ENCODE peak calls at places on chromosomes 1 and 21, in four cellular contexts. Q is K562, L is HepG2, V is GM12878. B is an unnamed sample.

GRCh38 chr1:74689800-74690696 is 16.5 kb upstream of the ERICH3 start:
- DNase-seq in Q (peak; percentile 75), L (peak; percentile 53), V (no peak), B (peak; percentile 51)

GRCh38 chr1:207861442-207862177 is 49.3 kb downstream of the CD34 start:
- DNase-seq in L (no peak), Q (no peak), V (peak; percentile 44), B (no peak)

GRCh38 chr1:160432371-160432786 is 32.0 kb downstream of the VANGL2 start:
- DNase-seq in V (peak; percentile 92), Q (no peak), L (no peak), B (no peak)

GRCh38 chr1:1543706-1544099 is 3.3 kb upstream of the TMEM240 start:
- DNase-seq in L (no peak), Q (no peak), V (no peak), B (no peak)

GRCh38 chr1:205423814-205424399 is 2.1 kb upstream of the LEMD1 start:
- DNase-seq in L (no peak), V (no peak), Q (no peak), B (no peak)

GRCh38 chr1:41614818-41615217 is 130.3 kb upstream of the EDN2 start:
- DNase-seq in L (no peak), Q (no peak), V (no peak), B (no peak)

GRCh38 chr1:174232761-174233160 is 73.4 kb downstream of the RABGAP1L start:
- DNase-seq in Q (peak; percentile 18), L (no peak), V (no peak), B (no peak)

GRCh38 chr1:96969656-96970163 is 248.1 kb downstream of the PTBP2 start:
- DNase-seq in L (no peak), Q (no peak), V (no peak), B (no peak)

GRCh38 chr1:2088434-2088833 is 38.2 kb downstream of the PRKCZ start:
- DNase-seq in Q (peak; percentile 38), L (no peak), V (no peak), B (no peak)

GRCh38 chr1:40059292-40059959 is 18.9 kb downstream of the CAP1 start:
- DNase-seq in V (no peak), Q (peak; percentile 65), L (peak; percentile 43), B (peak; percentile 53)

GRCh38 chr21:14401217-14401616 is 18.3 kb upstream of the HSPA13 start:
- DNase-seq in Q (peak; percentile 17), L (no peak), V (no peak), B (no peak)

GRCh38 chr1:9910425-9911178 is 533 bp upstream of the CTNNBIP1 start:
- DNase-seq in Q (peak; percentile 100), L (peak; percentile 96), V (peak; percentile 93), B (peak; percentile 100)

GRCh38 chr1:71303617-71304041 is 222.8 kb upstream of the ZRANB2 start:
- DNase-seq in Q (no peak), L (no peak), V (no peak), B (no peak)

GRCh38 chr1:209829716-209830115 is 1.9 kb downstream of the UTP25 start:
- DNase-seq in L (no peak), V (no peak), Q (no peak), B (no peak)

GRCh38 chr1:208036177-208036808 is 125.4 kb upstream of the CD34 start:
- DNase-seq in V (no peak), L (peak; percentile 30), Q (peak; percentile 66), B (peak; percentile 29)

GRCh38 chr1:178407662-178408061 is 89.1 kb downstream of the CLEC20A start:
- DNase-seq in Q (no peak), L (no peak), V (no peak), B (no peak)

GRCh38 chr21:37045139-37045538 is 27.7 kb downstream of the PIGP start:
- DNase-seq in Q (no peak), L (no peak), V (no peak), B (no peak)

GRCh38 chr1:68442822-68443556 is 6.8 kb downstream of the RPE65 start:
- DNase-seq in V (no peak), L (peak; percentile 21), Q (peak; percentile 35), B (peak; percentile 48)

GRCh38 chr1:34163792-34164509 is 1.1 kb downstream of the CSMD2 start:
- DNase-seq in L (no peak), V (no peak), Q (no peak), B (peak; percentile 55)

GRCh38 chr1:240100351-240100750 is 8.7 kb downstream of the FMN2 start:
- DNase-seq in L (no peak), Q (no peak), V (no peak), B (no peak)

GRCh38 chr21:44372616-44373015 is 19.2 kb downstream of the TRPM2 start:
- DNase-seq in L (no peak), V (no peak), Q (no peak), B (no peak)

GRCh38 chr21:29299906-29300546 is 1.3 kb downstream of the BACH1 start:
- DNase-seq in V (peak; percentile 68), L (peak; percentile 87), Q (peak; percentile 93), B (no peak)

GRCh38 chr1:228283476-228284147 is 75.8 kb downstream of the OBSCN start:
- DNase-seq in Q (no peak), V (no peak), L (no peak), B (no peak)

GRCh38 chr1:209678981-209679539 is 3.8 kb downstream of the G0S2 start:
- DNase-seq in L (no peak), Q (no peak), V (no peak), B (no peak)

GRCh38 chr21:35833991-35834390 is 226.3 kb downstream of the SETD4 start:
- DNase-seq in Q (no peak), V (no peak), L (no peak), B (no peak)

GRCh38 chr1:46969014-46969619 is 27.8 kb upstream of the CYP4A11 start:
- DNase-seq in V (no peak), Q (no peak), L (no peak), B (no peak)

GRCh38 chr1:201436461-201436860 is 14.9 kb upstream of the TNNI1 start:
- DNase-seq in Q (peak; percentile 60), L (peak; percentile 36), V (no peak), B (peak; percentile 72)

GRCh38 chr21:35179990-35180557 is 131.0 kb upstream of the RUNX1 start:
- DNase-seq in Q (no peak), V (no peak), L (no peak), B (no peak)

GRCh38 chr1:150876111-150876434 is 326 bp downstream of the ARNT start:
- DNase-seq in V (no peak), Q (peak; percentile 78), L (peak; percentile 63), B (no peak)

GRCh38 chr1:20590313-20590777 is 1.4 kb downstream of the CDA start:
- DNase-seq in L (peak; percentile 55), V (no peak), Q (no peak), B (no peak)

GRCh38 chr1:45769261-45769932 is 18.9 kb upstream of the IPP start:
- DNase-seq in L (no peak), Q (peak; percentile 68), V (no peak), B (no peak)

DNA sequence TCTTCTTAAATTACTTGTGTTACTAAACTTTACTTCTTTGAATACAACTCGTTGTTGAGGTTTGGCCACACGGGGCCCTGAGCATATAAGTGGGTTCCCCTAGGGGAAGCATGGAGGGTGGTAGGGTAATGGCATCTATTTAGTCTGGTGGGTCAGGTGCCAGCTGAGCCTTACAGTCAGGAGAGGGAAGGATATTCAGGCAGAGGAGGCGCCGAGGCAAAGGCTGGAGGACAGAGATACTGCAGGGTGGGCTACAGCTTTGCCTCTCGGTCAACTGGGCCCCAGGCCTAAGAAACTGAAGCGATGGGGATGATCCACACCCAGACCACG is 409 bp upstream of the NECAP2 start:
- DNase-seq in Q (no peak), L (peak; percentile 33), V (no peak), B (no peak)
- TF ChIP-seq CREM in Q (no peak), L (no peak), V (no peak), B (no peak)

DNA sequence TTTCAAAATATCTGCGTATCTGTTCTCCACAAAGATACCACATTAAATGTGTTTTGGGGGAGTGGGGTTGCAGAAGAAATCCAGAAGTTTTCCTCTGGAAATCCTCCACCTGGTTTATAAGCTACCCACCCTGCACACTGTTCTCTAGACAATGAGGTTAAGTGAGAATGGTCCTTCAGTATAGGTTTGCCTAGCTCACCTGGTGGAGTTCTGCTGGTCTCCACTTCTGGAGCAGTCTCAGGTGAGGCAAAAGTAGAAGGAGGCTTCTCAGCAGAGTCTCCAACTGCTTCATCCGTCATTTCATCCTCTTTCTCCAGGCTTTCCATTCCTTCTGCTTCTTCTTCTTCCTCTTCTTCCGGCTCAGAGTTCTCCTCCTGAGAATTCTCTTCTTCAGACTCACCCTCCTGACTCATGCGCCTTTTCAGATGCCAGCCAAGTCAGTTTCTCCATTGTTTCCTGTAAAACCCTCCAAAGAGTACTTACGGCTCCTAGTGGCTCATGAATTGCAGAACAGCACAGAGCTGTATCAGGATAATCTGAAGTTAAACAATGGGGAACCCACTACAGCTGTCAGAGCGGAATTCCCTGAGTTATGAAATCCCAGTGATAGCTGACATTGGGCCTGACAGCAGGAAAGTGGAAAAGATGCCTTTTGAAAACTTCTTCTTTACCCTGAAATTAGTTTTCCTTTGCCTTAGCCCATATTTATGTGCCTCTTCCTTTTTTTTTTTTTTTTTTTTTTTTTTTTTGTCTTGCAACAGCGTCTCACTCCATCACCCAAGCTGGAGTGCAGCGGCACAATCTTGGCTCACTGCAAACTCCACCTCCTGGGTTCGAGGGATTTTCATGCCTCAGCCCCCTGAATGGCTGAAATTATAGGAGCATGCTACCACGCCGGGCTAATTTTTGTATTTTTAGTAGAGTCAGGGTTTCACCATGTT is 38.5 kb downstream of the MSTO1 start:
- DNase-seq in V (no peak), Q (peak; percentile 52), L (peak; percentile 83), B (no peak)
- TF ChIP-seq CREM in V (no peak), Q (no peak), L (no peak), B (no peak)

DNA sequence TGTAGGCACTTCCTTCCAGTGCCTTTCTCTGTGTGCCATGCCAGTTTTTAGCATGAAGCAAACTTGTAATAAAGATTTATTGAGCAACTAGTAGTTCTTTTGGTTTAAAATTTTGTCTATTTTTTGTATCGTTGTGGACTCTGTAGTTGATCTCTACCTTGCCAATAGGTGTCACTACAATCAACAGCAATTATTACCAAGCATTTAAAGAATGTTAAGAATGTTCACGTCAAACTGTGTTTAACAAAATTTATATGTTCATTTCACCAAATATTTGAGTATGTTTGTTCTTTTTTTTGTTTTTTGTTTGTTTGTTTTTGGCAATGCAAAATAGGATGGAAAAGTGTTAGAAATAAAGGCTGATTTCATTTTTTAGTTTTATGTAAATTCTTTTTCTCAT is 208.1 kb downstream of the PATJ start:
- DNase-seq in V (no peak), L (peak; percentile 28), Q (no peak), B (no peak)
- TF ChIP-seq CREM in V (no peak), L (no peak), Q (no peak), B (no peak)

GRCh38 chr1:199959775-199960110 is 67.8 kb upstream of the NR5A2 start:
- DNase-seq in Q (no peak), L (no peak), V (no peak), B (no peak)

GRCh38 chr1:199955235-199955634 is 72.3 kb upstream of the NR5A2 start:
- DNase-seq in V (no peak), L (no peak), Q (no peak), B (no peak)

GRCh38 chr1:199956005-199956404 is 71.5 kb upstream of the NR5A2 start:
- DNase-seq in Q (no peak), V (no peak), L (no peak), B (no peak)

GRCh38 chr1:199959033-199959774 is 68.3 kb upstream of the NR5A2 start:
- DNase-seq in V (no peak), Q (peak; percentile 60), L (no peak), B (no peak)

DNA sequence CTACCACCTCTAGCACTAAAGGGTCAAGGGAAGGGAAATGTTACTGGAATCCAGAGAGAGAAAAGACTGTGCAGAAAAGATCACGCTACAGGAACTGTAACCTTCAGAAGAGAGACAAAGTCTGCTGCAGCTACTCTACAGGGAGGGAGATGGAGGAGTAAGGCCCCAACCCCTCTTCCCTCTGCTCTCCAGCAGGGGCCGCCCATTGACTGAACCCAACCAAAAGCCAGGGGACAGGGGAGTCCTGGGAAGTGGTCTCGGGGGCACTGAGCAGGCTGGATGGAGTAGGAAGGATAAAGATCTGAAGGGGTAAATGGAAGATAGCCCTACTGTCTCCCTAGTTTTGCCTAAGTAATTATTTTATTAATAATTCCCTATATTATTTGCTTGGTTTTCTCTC is 72.8 kb upstream of the NR5A2 start:
- DNase-seq in Q (peak; percentile 33), V (no peak), L (peak; percentile 10), B (peak; percentile 83)
- TF ChIP-seq CREM in Q (no peak), V (no peak), L (no peak), B (no peak)